ENCODE peak calls at places on chromosomes 5 and 9, in ten cellular contexts. D is nephron progenitor cell; A is putamen; S is activated T-cell treated with anti-CD3 and anti-CD28 coated beads, Interleukin-2, amount 50 U/mL, for 1 hour; T is stomach; N is HTR-8/SVneo; W is cardiac muscle cell; V is activated CD4-positive, alpha-beta T cell treated with anti-CD3 and anti-CD28 coated beads for 24 hours; K is GM18507; O is NCI-H345. E is an unnamed sample.

GRCh38 chr9:132669329-132669635 is 501 bp downstream of the DDX31 start:
- DNase-seq in D (no peak), T (no peak), S (no peak), N (no peak), V (no peak), K (no peak), A (no peak), W (no peak), O (no peak), E (peak)

GRCh38 chr9:120873512-120873911 is 3.5 kb downstream of the PHF19 start:
- DNase-seq in N (no peak), O (peak), A (no peak), T (no peak), K (no peak), V (no peak), S (no peak), D (no peak), W (no peak), E (no peak)

GRCh38 chr5:55897905-55898304 is 46.7 kb downstream of the IL31RA start:
- DNase-seq in T (no peak), D (no peak), O (no peak), S (no peak), N (no peak), K (no peak), V (no peak), A (no peak), W (no peak), E (no peak)

GRCh38 chr9:38372685-38373619 is 19.6 kb upstream of the ALDH1B1 start:
- DNase-seq in O (no peak), D (no peak), W (no peak), S (no peak), T (no peak), V (no peak), K (no peak), A (no peak), N (no peak), E (no peak)

GRCh38 chr5:16933337-16933736 is 2.8 kb downstream of the MYO10 start:
- DNase-seq in O (no peak), W (no peak), A (no peak), S (no peak), V (no peak), N (no peak), T (no peak), K (no peak), D (no peak), E (no peak)

GRCh38 chr9:2307480-2307879 is 292.3 kb downstream of the SMARCA2 start:
- DNase-seq in D (no peak), T (no peak), N (no peak), V (no peak), K (no peak), O (no peak), W (no peak), A (no peak), S (no peak), E (no peak)

GRCh38 chr5:102792705-102793104 is 37.6 kb downstream of the PAM start:
- DNase-seq in T (no peak), O (no peak), V (no peak), A (no peak), S (no peak), W (no peak), N (no peak), D (no peak), K (no peak), E (no peak)

GRCh38 chr5:84017704-84018240 is 297.1 kb upstream of the HAPLN1 start:
- DNase-seq in W (no peak), D (no peak), V (no peak), T (no peak), A (no peak), S (no peak), K (no peak), N (peak), O (no peak), E (no peak)

GRCh38 chr5:55456216-55456895 is 78.4 kb downstream of the PLPP1 start:
- DNase-seq in T (no peak), V (no peak), S (no peak), W (no peak), D (no peak), K (no peak), A (no peak), O (no peak), N (no peak), E (no peak)

GRCh38 chr5:74130141-74130897 is 504.3 kb downstream of the ARHGEF28 start:
- DNase-seq in O (peak), S (no peak), K (no peak), W (no peak), N (no peak), V (no peak), A (no peak), T (no peak), D (no peak), E (no peak)

GRCh38 chr5:23977365-23977764 is 470.0 kb downstream of the PRDM9 start:
- DNase-seq in W (no peak), A (no peak), S (no peak), T (no peak), O (no peak), K (no peak), D (no peak), N (no peak), V (no peak), E (no peak)

GRCh38 chr5:172630961-172631360 is 10.1 kb upstream of the NEURL1B start:
- DNase-seq in T (no peak), V (no peak), N (no peak), D (peak), A (no peak), S (no peak), W (no peak), K (no peak), O (peak), E (no peak)

GRCh38 chr9:101333490-101333889 is 51.3 kb downstream of the BAAT start:
- DNase-seq in D (no peak), N (no peak), O (no peak), T (no peak), A (no peak), K (no peak), V (no peak), W (no peak), S (no peak), E (no peak)

GRCh38 chr5:159456722-159457462 is 126.6 kb upstream of the IL12B start:
- DNase-seq in N (no peak), O (no peak), V (peak), K (peak), S (no peak), D (no peak), A (no peak), T (no peak), W (no peak), E (no peak)